ENCODE peak calls at places on chromosomes 16 and 17, in eight cellular contexts. One of them, this sample, is unnamed.

GRCh38 chr17:76382803-76383644 is 1.4 kb upstream of the SPHK1 start:
- DNase-seq in iris pigment epithelial cell: peak; percentile 82
- DNase-seq in HS-5: peak; percentile 36
- DNase-seq in CD4-positive, alpha-beta T cell: peak; percentile 48
- DNase-seq in ELR: peak; percentile 92
- DNase-seq in activated naive CD8-positive, alpha-beta T cell treated with anti-CD3 and anti-CD28 coated beads, Interleukin-2, amount 50 U/mL, for 16 hours: peak; percentile 20
- DNase-seq in stimulated activated naive CD4-positive, alpha-beta T cell treated with Interleukin-2 at 50 U/mL for 16 hours: peak; percentile 64
- DNase-seq in NCI-H524: peak; percentile 22
- DNase-seq in this sample: peak; percentile 76

GRCh38 chr17:28745777-28746473 is 2.1 kb downstream of the TRAF4 start:
- DNase-seq in iris pigment epithelial cell: no peak
- DNase-seq in HS-5: no peak
- DNase-seq in CD4-positive, alpha-beta T cell: no peak
- DNase-seq in ELR: peak; percentile 77
- DNase-seq in activated naive CD8-positive, alpha-beta T cell treated with anti-CD3 and anti-CD28 coated beads, Interleukin-2, amount 50 U/mL, for 16 hours: no peak
- DNase-seq in stimulated activated naive CD4-positive, alpha-beta T cell treated with Interleukin-2 at 50 U/mL for 16 hours: no peak
- DNase-seq in NCI-H524: no peak
- DNase-seq in this sample: no peak

GRCh38 chr17:17667231-17667630 is 14.0 kb upstream of the RAI1 start:
- DNase-seq in iris pigment epithelial cell: no peak
- DNase-seq in HS-5: no peak
- DNase-seq in CD4-positive, alpha-beta T cell: no peak
- DNase-seq in ELR: no peak
- DNase-seq in activated naive CD8-positive, alpha-beta T cell treated with anti-CD3 and anti-CD28 coated beads, Interleukin-2, amount 50 U/mL, for 16 hours: no peak
- DNase-seq in stimulated activated naive CD4-positive, alpha-beta T cell treated with Interleukin-2 at 50 U/mL for 16 hours: no peak
- DNase-seq in NCI-H524: no peak
- DNase-seq in this sample: no peak

GRCh38 chr17:81345211-81346089 is 49.8 kb upstream of the BAHCC1 start:
- DNase-seq in iris pigment epithelial cell: peak; percentile 94
- DNase-seq in HS-5: peak; percentile 51
- DNase-seq in CD4-positive, alpha-beta T cell: peak; percentile 22
- DNase-seq in ELR: peak; percentile 95
- DNase-seq in activated naive CD8-positive, alpha-beta T cell treated with anti-CD3 and anti-CD28 coated beads, Interleukin-2, amount 50 U/mL, for 16 hours: no peak
- DNase-seq in stimulated activated naive CD4-positive, alpha-beta T cell treated with Interleukin-2 at 50 U/mL for 16 hours: peak; percentile 31
- DNase-seq in NCI-H524: peak; percentile 89
- DNase-seq in this sample: peak; percentile 83

GRCh38 chr17:43316522-43317142 is 82.2 kb upstream of the ARL4D start:
- DNase-seq in iris pigment epithelial cell: no peak
- DNase-seq in HS-5: no peak
- DNase-seq in CD4-positive, alpha-beta T cell: no peak
- DNase-seq in ELR: peak; percentile 68
- DNase-seq in activated naive CD8-positive, alpha-beta T cell treated with anti-CD3 and anti-CD28 coated beads, Interleukin-2, amount 50 U/mL, for 16 hours: no peak
- DNase-seq in stimulated activated naive CD4-positive, alpha-beta T cell treated with Interleukin-2 at 50 U/mL for 16 hours: no peak
- DNase-seq in NCI-H524: no peak
- DNase-seq in this sample: no peak

GRCh38 chr16:59373632-59374031 is 639.5 kb upstream of the GOT2 start:
- DNase-seq in iris pigment epithelial cell: no peak
- DNase-seq in HS-5: no peak
- DNase-seq in CD4-positive, alpha-beta T cell: no peak
- DNase-seq in ELR: no peak
- DNase-seq in activated naive CD8-positive, alpha-beta T cell treated with anti-CD3 and anti-CD28 coated beads, Interleukin-2, amount 50 U/mL, for 16 hours: no peak
- DNase-seq in stimulated activated naive CD4-positive, alpha-beta T cell treated with Interleukin-2 at 50 U/mL for 16 hours: no peak
- DNase-seq in NCI-H524: no peak
- DNase-seq in this sample: no peak

GRCh38 chr17:58006563-58006923 is 503 bp downstream of the SRSF1 start:
- DNase-seq in iris pigment epithelial cell: peak; percentile 79
- DNase-seq in HS-5: no peak
- DNase-seq in CD4-positive, alpha-beta T cell: peak; percentile 49
- DNase-seq in ELR: peak; percentile 88
- DNase-seq in activated naive CD8-positive, alpha-beta T cell treated with anti-CD3 and anti-CD28 coated beads, Interleukin-2, amount 50 U/mL, for 16 hours: peak; percentile 44
- DNase-seq in stimulated activated naive CD4-positive, alpha-beta T cell treated with Interleukin-2 at 50 U/mL for 16 hours: peak; percentile 68
- DNase-seq in NCI-H524: peak; percentile 81
- DNase-seq in this sample: peak; percentile 85

GRCh38 chr17:82782657-82783207 is 30.9 kb downstream of the TBCD start:
- DNase-seq in iris pigment epithelial cell: no peak
- DNase-seq in HS-5: no peak
- DNase-seq in CD4-positive, alpha-beta T cell: no peak
- DNase-seq in ELR: no peak
- DNase-seq in activated naive CD8-positive, alpha-beta T cell treated with anti-CD3 and anti-CD28 coated beads, Interleukin-2, amount 50 U/mL, for 16 hours: no peak
- DNase-seq in stimulated activated naive CD4-positive, alpha-beta T cell treated with Interleukin-2 at 50 U/mL for 16 hours: no peak
- DNase-seq in NCI-H524: no peak
- DNase-seq in this sample: no peak

GRCh38 chr16:55543470-55543869 is 23.0 kb upstream of the CAPNS2 start:
- DNase-seq in iris pigment epithelial cell: peak; percentile 34
- DNase-seq in HS-5: no peak
- DNase-seq in CD4-positive, alpha-beta T cell: no peak
- DNase-seq in ELR: peak; percentile 69
- DNase-seq in activated naive CD8-positive, alpha-beta T cell treated with anti-CD3 and anti-CD28 coated beads, Interleukin-2, amount 50 U/mL, for 16 hours: no peak
- DNase-seq in stimulated activated naive CD4-positive, alpha-beta T cell treated with Interleukin-2 at 50 U/mL for 16 hours: no peak
- DNase-seq in NCI-H524: no peak
- DNase-seq in this sample: no peak

GRCh38 chr17:9557846-9558245 is 17.8 kb downstream of the STX8 start:
- DNase-seq in iris pigment epithelial cell: no peak
- DNase-seq in HS-5: no peak
- DNase-seq in CD4-positive, alpha-beta T cell: no peak
- DNase-seq in ELR: no peak
- DNase-seq in activated naive CD8-positive, alpha-beta T cell treated with anti-CD3 and anti-CD28 coated beads, Interleukin-2, amount 50 U/mL, for 16 hours: no peak
- DNase-seq in stimulated activated naive CD4-positive, alpha-beta T cell treated with Interleukin-2 at 50 U/mL for 16 hours: no peak
- DNase-seq in NCI-H524: no peak
- DNase-seq in this sample: no peak

GRCh38 chr17:70523407-70523806 is 354.1 kb downstream of the KCNJ2 start:
- DNase-seq in iris pigment epithelial cell: no peak
- DNase-seq in HS-5: no peak
- DNase-seq in CD4-positive, alpha-beta T cell: no peak
- DNase-seq in ELR: peak; percentile 15
- DNase-seq in activated naive CD8-positive, alpha-beta T cell treated with anti-CD3 and anti-CD28 coated beads, Interleukin-2, amount 50 U/mL, for 16 hours: no peak
- DNase-seq in stimulated activated naive CD4-positive, alpha-beta T cell treated with Interleukin-2 at 50 U/mL for 16 hours: no peak
- DNase-seq in NCI-H524: no peak
- DNase-seq in this sample: no peak

GRCh38 chr17:65228734-65229390 is 91.7 kb downstream of the RGS9 start:
- DNase-seq in iris pigment epithelial cell: peak; percentile 65
- DNase-seq in HS-5: no peak
- DNase-seq in CD4-positive, alpha-beta T cell: peak; percentile 24
- DNase-seq in ELR: peak; percentile 56
- DNase-seq in activated naive CD8-positive, alpha-beta T cell treated with anti-CD3 and anti-CD28 coated beads, Interleukin-2, amount 50 U/mL, for 16 hours: no peak
- DNase-seq in stimulated activated naive CD4-positive, alpha-beta T cell treated with Interleukin-2 at 50 U/mL for 16 hours: peak; percentile 57
- DNase-seq in NCI-H524: peak; percentile 40
- DNase-seq in this sample: no peak

GRCh38 chr17:58308985-58309917 is 19.3 kb downstream of the TSPOAP1 start:
- DNase-seq in iris pigment epithelial cell: no peak
- DNase-seq in HS-5: no peak
- DNase-seq in CD4-positive, alpha-beta T cell: no peak
- DNase-seq in ELR: no peak
- DNase-seq in activated naive CD8-positive, alpha-beta T cell treated with anti-CD3 and anti-CD28 coated beads, Interleukin-2, amount 50 U/mL, for 16 hours: no peak
- DNase-seq in stimulated activated naive CD4-positive, alpha-beta T cell treated with Interleukin-2 at 50 U/mL for 16 hours: no peak
- DNase-seq in NCI-H524: no peak
- DNase-seq in this sample: no peak

GRCh38 chr17:67475161-67475887 is 98.2 kb downstream of the PITPNC1 start:
- DNase-seq in iris pigment epithelial cell: peak; percentile 60
- DNase-seq in HS-5: no peak
- DNase-seq in CD4-positive, alpha-beta T cell: peak; percentile 86
- DNase-seq in ELR: peak; percentile 80
- DNase-seq in activated naive CD8-positive, alpha-beta T cell treated with anti-CD3 and anti-CD28 coated beads, Interleukin-2, amount 50 U/mL, for 16 hours: peak; percentile 65
- DNase-seq in stimulated activated naive CD4-positive, alpha-beta T cell treated with Interleukin-2 at 50 U/mL for 16 hours: peak; percentile 79
- DNase-seq in NCI-H524: peak; percentile 74
- DNase-seq in this sample: peak; percentile 84

GRCh38 chr17:15341385-15341849 is at the start of gene TEKT3:
- DNase-seq in iris pigment epithelial cell: peak; percentile 83
- DNase-seq in HS-5: peak; percentile 24
- DNase-seq in CD4-positive, alpha-beta T cell: no peak
- DNase-seq in ELR: peak; percentile 61
- DNase-seq in activated naive CD8-positive, alpha-beta T cell treated with anti-CD3 and anti-CD28 coated beads, Interleukin-2, amount 50 U/mL, for 16 hours: no peak
- DNase-seq in stimulated activated naive CD4-positive, alpha-beta T cell treated with Interleukin-2 at 50 U/mL for 16 hours: no peak
- DNase-seq in NCI-H524: no peak
- DNase-seq in this sample: peak; percentile 90

GRCh38 chr16:86931410-86931941 is 353.1 kb downstream of the FOXL1 start:
- DNase-seq in iris pigment epithelial cell: peak; percentile 63
- DNase-seq in HS-5: peak; percentile 26
- DNase-seq in CD4-positive, alpha-beta T cell: no peak
- DNase-seq in ELR: peak; percentile 69
- DNase-seq in activated naive CD8-positive, alpha-beta T cell treated with anti-CD3 and anti-CD28 coated beads, Interleukin-2, amount 50 U/mL, for 16 hours: no peak
- DNase-seq in stimulated activated naive CD4-positive, alpha-beta T cell treated with Interleukin-2 at 50 U/mL for 16 hours: no peak
- DNase-seq in NCI-H524: no peak
- DNase-seq in this sample: no peak

GRCh38 chr16:86219655-86220445 is 290.5 kb upstream of the FOXF1 start:
- DNase-seq in iris pigment epithelial cell: no peak
- DNase-seq in HS-5: no peak
- DNase-seq in CD4-positive, alpha-beta T cell: no peak
- DNase-seq in ELR: no peak
- DNase-seq in activated naive CD8-positive, alpha-beta T cell treated with anti-CD3 and anti-CD28 coated beads, Interleukin-2, amount 50 U/mL, for 16 hours: no peak
- DNase-seq in stimulated activated naive CD4-positive, alpha-beta T cell treated with Interleukin-2 at 50 U/mL for 16 hours: no peak
- DNase-seq in NCI-H524: no peak
- DNase-seq in this sample: no peak

GRCh38 chr16:49675417-49675816 is 180.5 kb downstream of the ZNF423 start:
- DNase-seq in iris pigment epithelial cell: no peak
- DNase-seq in HS-5: no peak
- DNase-seq in CD4-positive, alpha-beta T cell: no peak
- DNase-seq in ELR: no peak
- DNase-seq in activated naive CD8-positive, alpha-beta T cell treated with anti-CD3 and anti-CD28 coated beads, Interleukin-2, amount 50 U/mL, for 16 hours: no peak
- DNase-seq in stimulated activated naive CD4-positive, alpha-beta T cell treated with Interleukin-2 at 50 U/mL for 16 hours: no peak
- DNase-seq in NCI-H524: no peak
- DNase-seq in this sample: no peak

GRCh38 chr16:77898671-77899211 is 110.4 kb downstream of the VAT1L start:
- DNase-seq in iris pigment epithelial cell: peak; percentile 54
- DNase-seq in HS-5: peak; percentile 52
- DNase-seq in CD4-positive, alpha-beta T cell: no peak
- DNase-seq in ELR: no peak
- DNase-seq in activated naive CD8-positive, alpha-beta T cell treated with anti-CD3 and anti-CD28 coated beads, Interleukin-2, amount 50 U/mL, for 16 hours: no peak
- DNase-seq in stimulated activated naive CD4-positive, alpha-beta T cell treated with Interleukin-2 at 50 U/mL for 16 hours: no peak
- DNase-seq in NCI-H524: no peak
- DNase-seq in this sample: no peak

GRCh38 chr16:21950782-21951521 is 2.2 kb upstream of the UQCRC2 start:
- DNase-seq in iris pigment epithelial cell: peak; percentile 28
- DNase-seq in HS-5: peak; percentile 6
- DNase-seq in CD4-positive, alpha-beta T cell: peak; percentile 8
- DNase-seq in ELR: peak; percentile 44
- DNase-seq in activated naive CD8-positive, alpha-beta T cell treated with anti-CD3 and anti-CD28 coated beads, Interleukin-2, amount 50 U/mL, for 16 hours: no peak
- DNase-seq in stimulated activated naive CD4-positive, alpha-beta T cell treated with Interleukin-2 at 50 U/mL for 16 hours: peak; percentile 2
- DNase-seq in NCI-H524: no peak
- DNase-seq in this sample: peak; percentile 20

GRCh38 chr16:65201446-65202010 is 79.7 kb upstream of the CDH11 start:
- DNase-seq in iris pigment epithelial cell: no peak
- DNase-seq in HS-5: no peak
- DNase-seq in CD4-positive, alpha-beta T cell: no peak
- DNase-seq in ELR: no peak
- DNase-seq in activated naive CD8-positive, alpha-beta T cell treated with anti-CD3 and anti-CD28 coated beads, Interleukin-2, amount 50 U/mL, for 16 hours: no peak
- DNase-seq in stimulated activated naive CD4-positive, alpha-beta T cell treated with Interleukin-2 at 50 U/mL for 16 hours: no peak
- DNase-seq in NCI-H524: no peak
- DNase-seq in this sample: no peak

GRCh38 chr16:12092347-12092882 is 115.9 kb downstream of the SNX29 start:
- DNase-seq in iris pigment epithelial cell: peak; percentile 93
- DNase-seq in HS-5: peak; percentile 86
- DNase-seq in CD4-positive, alpha-beta T cell: no peak
- DNase-seq in ELR: peak; percentile 64
- DNase-seq in activated naive CD8-positive, alpha-beta T cell treated with anti-CD3 and anti-CD28 coated beads, Interleukin-2, amount 50 U/mL, for 16 hours: no peak
- DNase-seq in stimulated activated naive CD4-positive, alpha-beta T cell treated with Interleukin-2 at 50 U/mL for 16 hours: no peak
- DNase-seq in NCI-H524: no peak
- DNase-seq in this sample: no peak

GRCh38 chr17:54494731-54495715 is 405.6 kb upstream of the TOM1L1 start:
- DNase-seq in iris pigment epithelial cell: no peak
- DNase-seq in HS-5: no peak
- DNase-seq in CD4-positive, alpha-beta T cell: no peak
- DNase-seq in ELR: no peak
- DNase-seq in activated naive CD8-positive, alpha-beta T cell treated with anti-CD3 and anti-CD28 coated beads, Interleukin-2, amount 50 U/mL, for 16 hours: no peak
- DNase-seq in stimulated activated naive CD4-positive, alpha-beta T cell treated with Interleukin-2 at 50 U/mL for 16 hours: no peak
- DNase-seq in NCI-H524: peak; percentile 72
- DNase-seq in this sample: no peak

GRCh38 chr16:11342021-11342855 is 3.0 kb upstream of the RMI2 start:
- DNase-seq in iris pigment epithelial cell: no peak
- DNase-seq in HS-5: no peak
- DNase-seq in CD4-positive, alpha-beta T cell: no peak
- DNase-seq in ELR: no peak
- DNase-seq in activated naive CD8-positive, alpha-beta T cell treated with anti-CD3 and anti-CD28 coated beads, Interleukin-2, amount 50 U/mL, for 16 hours: no peak
- DNase-seq in stimulated activated naive CD4-positive, alpha-beta T cell treated with Interleukin-2 at 50 U/mL for 16 hours: no peak
- DNase-seq in NCI-H524: no peak
- DNase-seq in this sample: no peak

GRCh38 chr16:4006441-4006989 is 109.7 kb downstream of the ADCY9 start:
- DNase-seq in iris pigment epithelial cell: no peak
- DNase-seq in HS-5: no peak
- DNase-seq in CD4-positive, alpha-beta T cell: no peak
- DNase-seq in ELR: no peak
- DNase-seq in activated naive CD8-positive, alpha-beta T cell treated with anti-CD3 and anti-CD28 coated beads, Interleukin-2, amount 50 U/mL, for 16 hours: no peak
- DNase-seq in stimulated activated naive CD4-positive, alpha-beta T cell treated with Interleukin-2 at 50 U/mL for 16 hours: no peak
- DNase-seq in NCI-H524: no peak
- DNase-seq in this sample: peak; percentile 59

This sample was measured in colonic mucosa.